ENCODE peak calls at places on chromosome 6, in seven cellular contexts. U is heart left ventricle, I is MM.1S, W is lower lobe of right lung, Y is aorta, G is fibroblast of mammary gland, V is heart right ventricle. A is an unnamed sample.

GRCh38 chr6:119669228-119669627 is 319.7 kb upstream of the MAN1A1 start:
- DNase-seq in U (no peak), I (no peak), W (no peak), Y (no peak), G (peak), V (no peak), A (no peak)

GRCh38 chr6:119267506-119267905 is 82.1 kb downstream of the MAN1A1 start:
- DNase-seq in U (no peak), I (no peak), W (no peak), Y (no peak), G (no peak), V (no peak), A (no peak)

GRCh38 chr6:4906942-4907300 is 96.9 kb downstream of the RPP40 start:
- DNase-seq in U (no peak), I (no peak), W (no peak), Y (no peak), G (no peak), V (no peak), A (no peak)

GRCh38 chr6:166936079-166936787 is 20.1 kb downstream of the RNASET2 start:
- DNase-seq in U (no peak), I (no peak), W (no peak), Y (no peak), G (no peak), V (no peak), A (no peak)

GRCh38 chr6:104477569-104477968 is 382.1 kb downstream of the HACE1 start:
- DNase-seq in U (no peak), I (no peak), W (no peak), Y (no peak), G (no peak), V (no peak), A (no peak)

GRCh38 chr6:143157146-143157545 is 96.5 kb downstream of the AIG1 start:
- DNase-seq in U (no peak), I (no peak), W (no peak), Y (no peak), G (no peak), V (no peak), A (no peak)

GRCh38 chr6:148513145-148514071 is 170.8 kb downstream of the SASH1 start:
- DNase-seq in U (peak), I (no peak), W (no peak), Y (no peak), G (peak), V (peak), A (no peak)

GRCh38 chr6:7189101-7189721 is 81.5 kb downstream of the RREB1 start:
- DNase-seq in U (no peak), I (no peak), W (no peak), Y (no peak), G (no peak), V (no peak), A (no peak)

GRCh38 chr6:51005779-51006178 is 187.1 kb downstream of the TFAP2B start:
- DNase-seq in U (no peak), I (no peak), W (no peak), Y (no peak), G (no peak), V (no peak), A (no peak)

GRCh38 chr6:167742719-167743303 is 83.9 kb upstream of the AFDN start:
- DNase-seq in U (no peak), I (no peak), W (no peak), Y (no peak), G (peak), V (no peak), A (no peak)

GRCh38 chr6:111842891-111843290 is 30.4 kb downstream of the FYN start:
- DNase-seq in U (no peak), I (peak), W (no peak), Y (no peak), G (no peak), V (no peak), A (no peak)

GRCh38 chr6:159969921-159970320 is 1.0 kb downstream of the IGF2R start:
- DNase-seq in U (peak), I (no peak), W (peak), Y (no peak), G (peak), V (peak), A (no peak)

GRCh38 chr6:33620158-33620583 is 951 bp upstream of the ITPR3 start:
- DNase-seq in U (no peak), I (peak), W (peak), Y (no peak), G (no peak), V (peak), A (no peak)

GRCh38 chr6:29667158-29667557 is 10.3 kb downstream of the MOG start:
- DNase-seq in U (no peak), I (no peak), W (no peak), Y (no peak), G (no peak), V (no peak), A (no peak)

GRCh38 chr6:41713161-41713649 is 22.2 kb downstream of the TFEB start:
- DNase-seq in U (peak), I (no peak), W (peak), Y (no peak), G (no peak), V (peak), A (peak)

GRCh38 chr6:53728570-53729194 is 63.1 kb upstream of the KLHL31 start:
- DNase-seq in U (peak), I (peak), W (peak), Y (no peak), G (peak), V (peak), A (no peak)

GRCh38 chr6:144447487-144447886 is 162.4 kb downstream of the UTRN start:
- DNase-seq in U (no peak), I (no peak), W (no peak), Y (no peak), G (peak), V (no peak), A (no peak)

GRCh38 chr6:38354033-38354373 is 285.7 kb downstream of the BTBD9 start:
- DNase-seq in U (no peak), I (no peak), W (no peak), Y (no peak), G (no peak), V (no peak), A (no peak)

GRCh38 chr6:48747040-48747439 is 636.0 kb upstream of the PTCHD4 start:
- DNase-seq in U (no peak), I (no peak), W (no peak), Y (no peak), G (peak), V (no peak), A (no peak)

GRCh38 chr6:111988926-111989325 is 65.0 kb upstream of the CCN6 start:
- DNase-seq in U (no peak), I (no peak), W (no peak), Y (no peak), G (no peak), V (no peak), A (no peak)

GRCh38 chr6:111730835-111731234 is 125.2 kb upstream of the TRAF3IP2 start:
- DNase-seq in U (no peak), I (no peak), W (no peak), Y (no peak), G (no peak), V (peak), A (no peak)

GRCh38 chr6:15509335-15509933 is 153.4 kb downstream of the DTNBP1 start:
- DNase-seq in U (no peak), I (no peak), W (no peak), Y (peak), G (no peak), V (no peak), A (no peak)

GRCh38 chr6:36422714-36423100 is 19.9 kb downstream of the PXT1 start:
- DNase-seq in U (no peak), I (no peak), W (no peak), Y (no peak), G (no peak), V (no peak), A (no peak)

GRCh38 chr6:148027201-148027600 is 315.4 kb upstream of the SASH1 start:
- DNase-seq in U (no peak), I (no peak), W (no peak), Y (no peak), G (no peak), V (no peak), A (no peak)

GRCh38 chr6:14026831-14027539 is 90.6 kb upstream of the CD83 start:
- DNase-seq in U (no peak), I (no peak), W (no peak), Y (no peak), G (peak), V (no peak), A (no peak)

GRCh38 chr6:6494677-6495076 is 93.8 kb upstream of the LY86 start:
- DNase-seq in U (peak), I (peak), W (peak), Y (no peak), G (peak), V (peak), A (no peak)

GRCh38 chr6:37137201-37137880 is 32.6 kb upstream of the PIM1 start:
- DNase-seq in U (no peak), I (no peak), W (no peak), Y (no peak), G (peak), V (no peak), A (peak)

GRCh38 chr6:84773431-84774173 is 9.2 kb upstream of the TBX18 start:
- DNase-seq in U (no peak), I (peak), W (peak), Y (peak), G (no peak), V (peak), A (peak)

GRCh38 chr6:169171951-169172350 is 81.7 kb downstream of the THBS2 start:
- DNase-seq in U (no peak), I (no peak), W (no peak), Y (no peak), G (peak), V (no peak), A (no peak)

GRCh38 chr6:126040826-126041225 is 54.5 kb downstream of the TRMT11 start:
- DNase-seq in U (no peak), I (no peak), W (no peak), Y (no peak), G (peak), V (no peak), A (no peak)

GRCh38 chr6:113083947-113084346 is 736.8 kb downstream of the RFPL4B start:
- DNase-seq in U (no peak), I (no peak), W (no peak), Y (no peak), G (no peak), V (no peak), A (no peak)

GRCh38 chr6:75084872-75085381 is 120.9 kb downstream of the COL12A1 start:
- DNase-seq in U (no peak), I (no peak), W (peak), Y (no peak), G (no peak), V (peak), A (no peak)

GRCh38 chr6:35562060-35562459 is 49.4 kb upstream of the TULP1 start:
- DNase-seq in U (no peak), I (no peak), W (peak), Y (no peak), G (peak), V (peak), A (no peak)

GRCh38 chr6:16669227-16669626 is 92.0 kb downstream of the ATXN1 start:
- DNase-seq in U (no peak), I (peak), W (no peak), Y (no peak), G (peak), V (no peak), A (no peak)

GRCh38 chr6:5659467-5659866 is 347.3 kb downstream of the NRN1 start:
- DNase-seq in U (no peak), I (no peak), W (no peak), Y (no peak), G (no peak), V (no peak), A (no peak)

GRCh38 chr6:46849361-46849690 is 56.1 kb downstream of the MEP1A start:
- DNase-seq in U (no peak), I (no peak), W (no peak), Y (no peak), G (no peak), V (no peak), A (no peak)

GRCh38 chr6:11217360-11218076 is 14.9 kb downstream of the NEDD9 start:
- DNase-seq in U (no peak), I (no peak), W (no peak), Y (no peak), G (no peak), V (no peak), A (no peak)

GRCh38 chr6:140071115-140071514 is 696.7 kb upstream of the CITED2 start:
- DNase-seq in U (no peak), I (no peak), W (no peak), Y (no peak), G (peak), V (no peak), A (no peak)

GRCh38 chr6:14876778-14877613 is 368.9 kb upstream of the JARID2 start:
- DNase-seq in U (no peak), I (no peak), W (no peak), Y (no peak), G (peak), V (peak), A (no peak)

DNA sequence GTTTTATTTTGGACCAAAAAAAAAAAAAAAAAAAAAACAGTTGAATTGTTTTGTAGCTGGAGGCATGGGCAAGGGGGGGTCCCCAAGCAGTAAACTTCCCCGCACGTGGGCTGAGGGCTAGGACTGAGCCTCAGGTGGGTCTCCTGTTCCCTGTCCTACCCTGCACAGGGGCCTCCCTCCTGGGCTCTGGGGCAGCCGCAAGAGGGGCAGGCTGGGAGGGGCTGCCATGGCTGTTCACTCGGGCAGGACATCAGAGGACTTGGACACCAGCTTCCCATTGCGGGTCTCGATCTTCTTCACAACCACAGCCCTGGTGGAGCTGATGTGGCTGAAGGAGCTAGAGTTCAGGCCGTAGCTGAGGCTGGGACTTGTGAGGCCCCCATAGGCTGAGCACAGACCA is 21.1 kb downstream of the SGK1 start:
- DNase-seq in U (no peak), I (no peak), W (no peak), Y (no peak), G (no peak), V (no peak), A (no peak)
- H3K4me3 ChIP-seq in U (no peak), I (no peak), W (no peak), Y (no peak), G (no peak), V (no peak), A (no peak)

DNA sequence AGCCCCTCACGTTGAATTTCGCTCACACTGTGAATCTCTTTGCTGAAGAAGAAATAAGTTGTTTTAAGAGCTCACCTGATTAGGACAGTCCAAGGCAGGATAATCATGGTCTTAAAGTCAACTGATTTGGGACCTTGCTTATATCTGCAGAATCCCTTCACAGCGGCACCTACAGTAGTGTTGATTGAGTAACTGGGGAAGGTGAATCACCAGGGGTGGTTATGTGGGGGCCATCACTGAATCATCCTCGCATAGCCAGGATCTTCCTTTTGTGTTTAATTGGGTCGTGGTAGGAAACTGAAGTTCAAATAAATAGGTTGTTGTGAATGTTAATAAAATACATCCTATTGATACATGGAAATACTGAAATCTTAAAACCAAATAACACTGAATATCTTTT is 20.2 kb upstream of the MICA start:
- DNase-seq in U (no peak), I (no peak), W (no peak), Y (no peak), G (peak), V (no peak), A (no peak)
- H3K4me3 ChIP-seq in U (no peak), I (no peak), W (no peak), Y (no peak), G (no peak), V (no peak), A (no peak)

DNA sequence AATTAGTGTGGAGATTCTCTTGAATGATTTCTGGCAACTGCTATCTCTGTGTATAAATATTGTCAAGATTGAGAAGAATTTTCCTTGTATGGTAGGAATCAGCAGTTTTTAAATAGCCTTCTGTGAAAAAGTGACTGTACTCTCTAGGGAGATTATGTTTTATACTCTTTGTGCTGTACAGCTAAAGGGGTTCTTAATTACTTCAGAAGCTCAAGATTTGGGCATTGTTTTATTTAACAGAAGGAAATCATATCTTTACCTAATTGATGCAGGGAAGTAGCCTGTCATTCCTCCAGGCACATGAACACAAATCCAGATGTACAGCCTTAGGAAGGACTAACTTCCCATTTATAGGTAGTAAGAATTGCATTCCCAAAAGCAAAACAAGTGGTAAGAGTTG is 1.3 kb downstream of the CALHM5 start:
- DNase-seq in U (no peak), I (no peak), W (no peak), Y (no peak), G (no peak), V (no peak), A (no peak)
- H3K4me3 ChIP-seq in U (peak), I (peak), W (peak), Y (peak), G (peak), V (peak), A (no peak)

GRCh38 chr6:158818580-158819212 is 472 bp downstream of the EZR start:
- DNase-seq in U (peak), I (peak), W (peak), Y (peak), G (peak), V (peak), A (peak)

GRCh38 chr6:158816329-158816728 is 2.8 kb downstream of the EZR start:
- DNase-seq in U (no peak), I (peak), W (no peak), Y (no peak), G (no peak), V (no peak), A (no peak)

GRCh38 chr6:158815915-158816314 is 3.3 kb downstream of the EZR start:
- DNase-seq in U (no peak), I (no peak), W (no peak), Y (no peak), G (no peak), V (no peak), A (no peak)

GRCh38 chr6:158818008-158818579 is 1.1 kb downstream of the EZR start:
- DNase-seq in U (peak), I (peak), W (peak), Y (peak), G (peak), V (peak), A (peak)

GRCh38 chr6:158817298-158818007 is 1.7 kb downstream of the EZR start:
- DNase-seq in U (peak), I (peak), W (peak), Y (no peak), G (no peak), V (peak), A (no peak)
- H3K4me3 ChIP-seq in U (peak), I (peak), W (peak), Y (peak), G (peak), V (peak), A (peak)

GRCh38 chr6:45419574-45420082 is 41.9 kb upstream of the SUPT3H start:
- DNase-seq in U (peak), I (peak), W (peak), Y (peak), G (peak), V (peak), A (peak)
- H3K4me3 ChIP-seq in U (peak), I (peak), W (peak), Y (no peak), G (peak), V (peak), A (peak)

GRCh38 chr6:18388942-18389341 is 1.8 kb downstream of the RNF144B start:
- DNase-seq in U (no peak), I (no peak), W (no peak), Y (no peak), G (peak), V (no peak), A (no peak)
- H3K4me3 ChIP-seq in U (peak), I (no peak), W (peak), Y (peak), G (no peak), V (peak), A (peak)

GRCh38 chr6:157428418-157429202 is 47.6 kb downstream of the ZDHHC14 start:
- DNase-seq in U (no peak), I (no peak), W (no peak), Y (no peak), G (peak), V (no peak), A (no peak)
- H3K4me3 ChIP-seq in U (no peak), I (no peak), W (no peak), Y (no peak), G (no peak), V (no peak), A (no peak)

A was measured in RWPE2.